ENCODE peak calls at places on chromosomes 16 and 17, in four cellular contexts. One of them, this sample, is unnamed.

GRCh38 chr17:80691784-80692183 is 147.1 kb downstream of the RPTOR start:
- DNase-seq in stimulated activated CD8-positive, alpha-beta memory T cell treated with anti-CD3 and anti-CD28 coated beads, Interleukin-15, amount 100 ng/mL, for 24 hours: no peak
- DNase-seq in uterus: no peak
- DNase-seq in fibroblast of the conjunctiva: no peak
- DNase-seq in this sample: no peak

GRCh38 chr17:17413821-17414220 is 63.0 kb upstream of the MED9 start:
- DNase-seq in stimulated activated CD8-positive, alpha-beta memory T cell treated with anti-CD3 and anti-CD28 coated beads, Interleukin-15, amount 100 ng/mL, for 24 hours: no peak
- DNase-seq in uterus: no peak
- DNase-seq in fibroblast of the conjunctiva: no peak
- DNase-seq in this sample: no peak

GRCh38 chr17:60107526-60108257 is 29.0 kb upstream of the HEATR6 start:
- DNase-seq in stimulated activated CD8-positive, alpha-beta memory T cell treated with anti-CD3 and anti-CD28 coated beads, Interleukin-15, amount 100 ng/mL, for 24 hours: no peak
- DNase-seq in uterus: no peak
- DNase-seq in fibroblast of the conjunctiva: no peak
- DNase-seq in this sample: no peak

GRCh38 chr17:48541574-48542113 is 3.3 kb downstream of the HOXB2 start:
- DNase-seq in stimulated activated CD8-positive, alpha-beta memory T cell treated with anti-CD3 and anti-CD28 coated beads, Interleukin-15, amount 100 ng/mL, for 24 hours: no peak
- DNase-seq in uterus: peak
- DNase-seq in fibroblast of the conjunctiva: no peak
- DNase-seq in this sample: no peak

GRCh38 chr16:69563605-69564580 is 1.9 kb upstream of the NFAT5 start:
- DNase-seq in stimulated activated CD8-positive, alpha-beta memory T cell treated with anti-CD3 and anti-CD28 coated beads, Interleukin-15, amount 100 ng/mL, for 24 hours: no peak
- DNase-seq in uterus: no peak
- DNase-seq in fibroblast of the conjunctiva: no peak
- DNase-seq in this sample: no peak

GRCh38 chr17:45341389-45342158 is 24.8 kb upstream of the MAP3K14 start:
- DNase-seq in stimulated activated CD8-positive, alpha-beta memory T cell treated with anti-CD3 and anti-CD28 coated beads, Interleukin-15, amount 100 ng/mL, for 24 hours: no peak
- DNase-seq in uterus: peak
- DNase-seq in fibroblast of the conjunctiva: peak
- DNase-seq in this sample: no peak

GRCh38 chr16:25691519-25692091 is at the start of gene HS3ST4:
- DNase-seq in stimulated activated CD8-positive, alpha-beta memory T cell treated with anti-CD3 and anti-CD28 coated beads, Interleukin-15, amount 100 ng/mL, for 24 hours: no peak
- DNase-seq in uterus: no peak
- DNase-seq in fibroblast of the conjunctiva: no peak
- DNase-seq in this sample: no peak

GRCh38 chr17:19904412-19904811 is 36.7 kb upstream of the ULK2 start:
- DNase-seq in stimulated activated CD8-positive, alpha-beta memory T cell treated with anti-CD3 and anti-CD28 coated beads, Interleukin-15, amount 100 ng/mL, for 24 hours: no peak
- DNase-seq in uterus: no peak
- DNase-seq in fibroblast of the conjunctiva: peak
- DNase-seq in this sample: no peak

GRCh38 chr17:3049705-3050295 is 13.6 kb downstream of the OR1D5 start:
- DNase-seq in stimulated activated CD8-positive, alpha-beta memory T cell treated with anti-CD3 and anti-CD28 coated beads, Interleukin-15, amount 100 ng/mL, for 24 hours: no peak
- DNase-seq in uterus: no peak
- DNase-seq in fibroblast of the conjunctiva: no peak
- DNase-seq in this sample: no peak

GRCh38 chr17:80319999-80320344 is 59.3 kb downstream of the RNF213 start:
- DNase-seq in stimulated activated CD8-positive, alpha-beta memory T cell treated with anti-CD3 and anti-CD28 coated beads, Interleukin-15, amount 100 ng/mL, for 24 hours: no peak
- DNase-seq in uterus: no peak
- DNase-seq in fibroblast of the conjunctiva: no peak
- DNase-seq in this sample: no peak